ENCODE peak calls at places on chromosomes 3 and 15, in nine cellular contexts. One of them, this sample, is unnamed.

GRCh38 chr15:73941044-73941443 is 14.8 kb downstream of the LOXL1 start:
- DNase-seq in Peyer's patch: no peak
- DNase-seq in Calu3: no peak
- DNase-seq in transverse colon: no peak
- DNase-seq in left ventricle myocardium inferior: peak
- DNase-seq in spleen: peak
- DNase-seq in fibroblast of pulmonary artery: peak
- DNase-seq in PC-3: peak
- DNase-seq in foreskin keratinocyte: peak
- DNase-seq in this sample: no peak

GRCh38 chr3:51282931-51283330 is 102.2 kb upstream of the MANF start:
- DNase-seq in transverse colon: no peak
- DNase-seq in foreskin keratinocyte: peak
- DNase-seq in fibroblast of pulmonary artery: no peak
- DNase-seq in left ventricle myocardium inferior: no peak
- DNase-seq in Peyer's patch: no peak
- DNase-seq in PC-3: no peak
- DNase-seq in Calu3: no peak
- DNase-seq in spleen: no peak
- DNase-seq in this sample: no peak

GRCh38 chr3:157174265-157174615 is 14.3 kb upstream of the CCNL1 start:
- DNase-seq in Calu3: peak
- DNase-seq in Peyer's patch: no peak
- DNase-seq in left ventricle myocardium inferior: no peak
- DNase-seq in foreskin keratinocyte: no peak
- DNase-seq in transverse colon: peak
- DNase-seq in spleen: peak
- DNase-seq in fibroblast of pulmonary artery: no peak
- DNase-seq in PC-3: no peak
- DNase-seq in this sample: no peak

GRCh38 chr15:80157215-80157614 is 4.4 kb downstream of the FAH start:
- DNase-seq in Calu3: no peak
- DNase-seq in transverse colon: no peak
- DNase-seq in fibroblast of pulmonary artery: no peak
- DNase-seq in left ventricle myocardium inferior: no peak
- DNase-seq in PC-3: no peak
- DNase-seq in foreskin keratinocyte: no peak
- DNase-seq in Peyer's patch: no peak
- DNase-seq in spleen: no peak
- DNase-seq in this sample: no peak

GRCh38 chr3:148827585-148827984 is at the start of gene CPB1:
- DNase-seq in foreskin keratinocyte: no peak
- DNase-seq in left ventricle myocardium inferior: no peak
- DNase-seq in spleen: no peak
- DNase-seq in transverse colon: no peak
- DNase-seq in Calu3: no peak
- DNase-seq in PC-3: no peak
- DNase-seq in Peyer's patch: no peak
- DNase-seq in fibroblast of pulmonary artery: no peak
- DNase-seq in this sample: no peak

GRCh38 chr3:154324919-154325318 is 632 bp upstream of the DHX36 start:
- DNase-seq in transverse colon: no peak
- DNase-seq in left ventricle myocardium inferior: no peak
- DNase-seq in Calu3: no peak
- DNase-seq in PC-3: no peak
- DNase-seq in fibroblast of pulmonary artery: no peak
- DNase-seq in Peyer's patch: no peak
- DNase-seq in spleen: no peak
- DNase-seq in foreskin keratinocyte: no peak
- DNase-seq in this sample: no peak

GRCh38 chr3:128278761-128279593 is 125.7 kb downstream of the EEFSEC start:
- DNase-seq in Calu3: no peak
- DNase-seq in transverse colon: peak
- DNase-seq in left ventricle myocardium inferior: peak
- DNase-seq in spleen: peak
- DNase-seq in PC-3: no peak
- DNase-seq in Peyer's patch: no peak
- DNase-seq in fibroblast of pulmonary artery: peak
- DNase-seq in foreskin keratinocyte: no peak
- DNase-seq in this sample: no peak

GRCh38 chr15:44584162-44584749 is 47.3 kb downstream of the EIF3J start:
- DNase-seq in Peyer's patch: peak
- DNase-seq in foreskin keratinocyte: peak
- DNase-seq in left ventricle myocardium inferior: no peak
- DNase-seq in Calu3: peak
- DNase-seq in PC-3: peak
- DNase-seq in transverse colon: peak
- DNase-seq in spleen: peak
- DNase-seq in fibroblast of pulmonary artery: peak
- DNase-seq in this sample: no peak

GRCh38 chr3:52244061-52244628 is 1.4 kb upstream of the PPM1M start:
- DNase-seq in Calu3: peak
- DNase-seq in transverse colon: peak
- DNase-seq in Peyer's patch: peak
- DNase-seq in foreskin keratinocyte: peak
- DNase-seq in spleen: peak
- DNase-seq in fibroblast of pulmonary artery: peak
- DNase-seq in PC-3: peak
- DNase-seq in left ventricle myocardium inferior: peak
- DNase-seq in this sample: no peak

GRCh38 chr15:55652909-55653495 is 64.9 kb upstream of the PYGO1 start:
- DNase-seq in transverse colon: no peak
- DNase-seq in left ventricle myocardium inferior: no peak
- DNase-seq in foreskin keratinocyte: no peak
- DNase-seq in fibroblast of pulmonary artery: no peak
- DNase-seq in Peyer's patch: no peak
- DNase-seq in Calu3: no peak
- DNase-seq in PC-3: no peak
- DNase-seq in spleen: no peak
- DNase-seq in this sample: no peak

GRCh38 chr3:115227461-115227860 is 80.4 kb upstream of the ZBTB20 start:
- DNase-seq in Calu3: no peak
- DNase-seq in transverse colon: no peak
- DNase-seq in foreskin keratinocyte: no peak
- DNase-seq in left ventricle myocardium inferior: no peak
- DNase-seq in spleen: no peak
- DNase-seq in fibroblast of pulmonary artery: no peak
- DNase-seq in Peyer's patch: no peak
- DNase-seq in PC-3: peak
- DNase-seq in this sample: no peak

GRCh38 chr15:92599394-92599970 is 56.1 kb downstream of the FAM174B start:
- DNase-seq in fibroblast of pulmonary artery: peak
- DNase-seq in PC-3: no peak
- DNase-seq in foreskin keratinocyte: no peak
- DNase-seq in Calu3: no peak
- DNase-seq in spleen: no peak
- DNase-seq in transverse colon: no peak
- DNase-seq in left ventricle myocardium inferior: no peak
- DNase-seq in Peyer's patch: no peak
- DNase-seq in this sample: no peak

DNA sequence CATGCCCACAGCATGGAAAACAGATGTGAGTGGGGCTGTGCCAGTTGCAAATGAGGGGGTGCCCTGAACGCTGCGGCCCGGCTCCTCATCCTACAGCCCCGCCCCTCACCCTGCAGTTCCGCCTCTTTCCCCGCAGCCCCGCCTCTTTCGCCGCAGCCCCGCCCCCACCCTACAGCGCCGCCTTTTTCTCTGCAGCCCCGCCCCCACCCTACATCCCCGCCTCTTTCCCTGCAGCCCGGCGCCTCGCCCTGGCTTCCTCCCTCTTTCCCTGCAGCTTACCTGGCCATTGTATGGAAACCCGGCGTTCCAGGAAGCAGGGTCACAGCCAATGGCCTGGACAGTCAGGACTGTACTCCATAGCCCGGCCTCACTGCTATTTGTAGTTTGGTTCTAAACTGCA is 284.8 kb downstream of the TLE3 start:
- DNase-seq in transverse colon: peak
- DNase-seq in fibroblast of pulmonary artery: no peak
- DNase-seq in PC-3: no peak
- DNase-seq in Calu3: no peak
- DNase-seq in foreskin keratinocyte: no peak
- DNase-seq in left ventricle myocardium inferior: no peak
- DNase-seq in Peyer's patch: no peak
- DNase-seq in spleen: no peak
- DNase-seq in this sample: no peak
- TF ChIP-seq CTCF in transverse colon: no peak
- TF ChIP-seq CTCF in fibroblast of pulmonary artery: no peak
- TF ChIP-seq CTCF in PC-3: no peak
- TF ChIP-seq CTCF in Calu3: no peak
- TF ChIP-seq CTCF in foreskin keratinocyte: no peak
- TF ChIP-seq CTCF in left ventricle myocardium inferior: no peak
- TF ChIP-seq CTCF in Peyer's patch: no peak
- TF ChIP-seq CTCF in spleen: no peak
- TF ChIP-seq CTCF in this sample: no peak

GRCh38 chr15:47987461-47987860 is 133.3 kb upstream of the SLC24A5 start:
- DNase-seq in left ventricle myocardium inferior: no peak
- DNase-seq in transverse colon: no peak
- DNase-seq in Peyer's patch: no peak
- DNase-seq in PC-3: no peak
- DNase-seq in Calu3: no peak
- DNase-seq in spleen: no peak
- DNase-seq in fibroblast of pulmonary artery: no peak
- DNase-seq in foreskin keratinocyte: no peak
- DNase-seq in this sample: no peak

GRCh38 chr15:47985568-47985967 is 135.2 kb upstream of the SLC24A5 start:
- DNase-seq in Peyer's patch: no peak
- DNase-seq in foreskin keratinocyte: no peak
- DNase-seq in Calu3: no peak
- DNase-seq in transverse colon: no peak
- DNase-seq in PC-3: no peak
- DNase-seq in fibroblast of pulmonary artery: no peak
- DNase-seq in left ventricle myocardium inferior: no peak
- DNase-seq in spleen: no peak
- DNase-seq in this sample: no peak

GRCh38 chr15:47988564-47988963 is 132.2 kb upstream of the SLC24A5 start:
- DNase-seq in foreskin keratinocyte: no peak
- DNase-seq in transverse colon: no peak
- DNase-seq in PC-3: no peak
- DNase-seq in Peyer's patch: no peak
- DNase-seq in spleen: no peak
- DNase-seq in left ventricle myocardium inferior: no peak
- DNase-seq in fibroblast of pulmonary artery: no peak
- DNase-seq in Calu3: no peak
- DNase-seq in this sample: no peak

GRCh38 chr15:47987908-47988532 is 132.8 kb upstream of the SLC24A5 start:
- DNase-seq in transverse colon: no peak
- DNase-seq in left ventricle myocardium inferior: no peak
- DNase-seq in fibroblast of pulmonary artery: peak
- DNase-seq in Calu3: peak
- DNase-seq in foreskin keratinocyte: peak
- DNase-seq in Peyer's patch: peak
- DNase-seq in PC-3: peak
- DNase-seq in spleen: no peak
- DNase-seq in this sample: no peak

GRCh38 chr15:47983533-47983932 is 137.3 kb upstream of the SLC24A5 start:
- DNase-seq in PC-3: peak
- DNase-seq in transverse colon: no peak
- DNase-seq in spleen: no peak
- DNase-seq in left ventricle myocardium inferior: no peak
- DNase-seq in foreskin keratinocyte: no peak
- DNase-seq in Calu3: no peak
- DNase-seq in fibroblast of pulmonary artery: peak
- DNase-seq in Peyer's patch: no peak
- DNase-seq in this sample: no peak
- TF ChIP-seq CTCF in PC-3: peak
- TF ChIP-seq CTCF in transverse colon: no peak
- TF ChIP-seq CTCF in spleen: no peak
- TF ChIP-seq CTCF in left ventricle myocardium inferior: no peak
- TF ChIP-seq CTCF in foreskin keratinocyte: peak
- TF ChIP-seq CTCF in Calu3: no peak
- TF ChIP-seq CTCF in fibroblast of pulmonary artery: no peak
- TF ChIP-seq CTCF in Peyer's patch: no peak
- TF ChIP-seq CTCF in this sample: no peak

DNA sequence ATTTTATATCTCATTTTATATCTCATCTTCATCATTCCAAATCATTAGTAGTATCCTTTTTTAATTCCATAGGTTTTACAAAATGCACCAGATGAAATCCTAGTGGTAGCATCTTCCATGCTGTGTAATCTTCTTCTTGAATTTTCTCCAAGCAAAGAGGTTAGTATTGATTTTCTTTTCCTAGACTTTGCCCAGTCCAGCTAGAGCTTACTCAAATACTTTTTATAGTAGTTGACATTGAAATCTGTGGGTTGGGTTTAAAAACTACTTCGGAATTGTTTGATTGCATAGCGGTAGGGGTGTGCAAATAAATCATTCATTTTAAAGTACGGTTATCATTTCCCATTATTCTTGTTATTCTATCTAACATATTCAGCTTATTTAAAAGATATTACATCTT is 62.6 kb downstream of the NME9 start:
- DNase-seq in spleen: no peak
- DNase-seq in transverse colon: no peak
- DNase-seq in Calu3: no peak
- DNase-seq in foreskin keratinocyte: no peak
- DNase-seq in Peyer's patch: no peak
- DNase-seq in left ventricle myocardium inferior: no peak
- DNase-seq in PC-3: no peak
- DNase-seq in fibroblast of pulmonary artery: no peak
- DNase-seq in this sample: no peak
- TF ChIP-seq CTCF in spleen: no peak
- TF ChIP-seq CTCF in transverse colon: no peak
- TF ChIP-seq CTCF in Calu3: no peak
- TF ChIP-seq CTCF in foreskin keratinocyte: no peak
- TF ChIP-seq CTCF in Peyer's patch: no peak
- TF ChIP-seq CTCF in left ventricle myocardium inferior: no peak
- TF ChIP-seq CTCF in PC-3: no peak
- TF ChIP-seq CTCF in fibroblast of pulmonary artery: no peak
- TF ChIP-seq CTCF in this sample: no peak

GRCh38 chr3:133717424-133717823 is 28.8 kb upstream of the TF start:
- DNase-seq in foreskin keratinocyte: no peak
- DNase-seq in spleen: no peak
- DNase-seq in transverse colon: no peak
- DNase-seq in Peyer's patch: no peak
- DNase-seq in left ventricle myocardium inferior: no peak
- DNase-seq in Calu3: no peak
- DNase-seq in fibroblast of pulmonary artery: no peak
- DNase-seq in PC-3: no peak
- DNase-seq in this sample: no peak

GRCh38 chr3:133709139-133709538 is 37.1 kb upstream of the TF start:
- DNase-seq in spleen: no peak
- DNase-seq in fibroblast of pulmonary artery: no peak
- DNase-seq in transverse colon: no peak
- DNase-seq in foreskin keratinocyte: no peak
- DNase-seq in PC-3: no peak
- DNase-seq in Calu3: no peak
- DNase-seq in Peyer's patch: no peak
- DNase-seq in left ventricle myocardium inferior: no peak
- DNase-seq in this sample: no peak

GRCh38 chr3:133706033-133706432 is 40.2 kb upstream of the TF start:
- DNase-seq in Peyer's patch: no peak
- DNase-seq in spleen: no peak
- DNase-seq in transverse colon: no peak
- DNase-seq in left ventricle myocardium inferior: no peak
- DNase-seq in fibroblast of pulmonary artery: no peak
- DNase-seq in foreskin keratinocyte: no peak
- DNase-seq in Calu3: no peak
- DNase-seq in PC-3: no peak
- DNase-seq in this sample: no peak

GRCh38 chr3:133711013-133711412 is 35.2 kb upstream of the TF start:
- DNase-seq in Calu3: no peak
- DNase-seq in Peyer's patch: no peak
- DNase-seq in fibroblast of pulmonary artery: no peak
- DNase-seq in left ventricle myocardium inferior: no peak
- DNase-seq in PC-3: no peak
- DNase-seq in foreskin keratinocyte: no peak
- DNase-seq in spleen: no peak
- DNase-seq in transverse colon: no peak
- DNase-seq in this sample: no peak

GRCh38 chr3:133712017-133712416 is 34.2 kb upstream of the TF start:
- DNase-seq in left ventricle myocardium inferior: no peak
- DNase-seq in PC-3: no peak
- DNase-seq in Peyer's patch: no peak
- DNase-seq in transverse colon: no peak
- DNase-seq in foreskin keratinocyte: no peak
- DNase-seq in Calu3: no peak
- DNase-seq in fibroblast of pulmonary artery: no peak
- DNase-seq in spleen: no peak
- DNase-seq in this sample: no peak
- TF ChIP-seq CTCF in left ventricle myocardium inferior: no peak
- TF ChIP-seq CTCF in PC-3: no peak
- TF ChIP-seq CTCF in Peyer's patch: no peak
- TF ChIP-seq CTCF in transverse colon: no peak
- TF ChIP-seq CTCF in foreskin keratinocyte: no peak
- TF ChIP-seq CTCF in Calu3: no peak
- TF ChIP-seq CTCF in fibroblast of pulmonary artery: no peak
- TF ChIP-seq CTCF in spleen: no peak
- TF ChIP-seq CTCF in this sample: no peak